ENCODE peak calls at places on chromosomes 5 and 9, in ten cellular contexts. G is pancreas; Y is effector memory CD4-positive, alpha-beta T cell; N is aorta; A is brain microvascular endothelial cell; P is left lung; U is tibial artery; M is GM23338; O is WERI-Rb-1; L is mesendoderm. K is an unnamed sample.

GRCh38 chr5:39399135-39400036 is 25.4 kb downstream of the DAB2 start:
- DNase-seq in G (no peak), Y (no peak), N (no peak), A (peak), P (no peak), U (no peak), M (peak), O (no peak), L (peak), K (no peak)

GRCh38 chr9:131734165-131734610 is 5.7 kb downstream of the RAPGEF1 start:
- DNase-seq in G (no peak), Y (peak), N (peak), A (no peak), P (no peak), U (no peak), M (no peak), O (no peak), L (no peak), K (peak)

GRCh38 chr5:147037517-147038205 is 159.1 kb upstream of the PPP2R2B start:
- DNase-seq in G (no peak), Y (no peak), N (no peak), A (peak), P (no peak), U (no peak), M (no peak), O (no peak), L (no peak), K (no peak)

GRCh38 chr5:54480296-54480695 is 24.8 kb downstream of the HSPB3 start:
- DNase-seq in G (no peak), Y (no peak), N (no peak), A (no peak), P (no peak), U (no peak), M (no peak), O (no peak), L (no peak), K (no peak)

GRCh38 chr5:135038202-135038828 is 4.3 kb upstream of the PITX1 start:
- DNase-seq in G (no peak), Y (no peak), N (no peak), A (no peak), P (no peak), U (no peak), M (peak), O (no peak), L (no peak), K (no peak)

GRCh38 chr5:148268556-148268955 is at the start of gene SPINK13:
- DNase-seq in G (no peak), Y (no peak), N (no peak), A (peak), P (no peak), U (no peak), M (no peak), O (no peak), L (peak), K (no peak)

GRCh38 chr5:151451626-151452520 is 4.5 kb downstream of the SLC36A1 start:
- DNase-seq in G (no peak), Y (no peak), N (no peak), A (peak), P (no peak), U (no peak), M (no peak), O (no peak), L (no peak), K (no peak)

GRCh38 chr9:130627051-130627450 is 37.3 kb upstream of the PRDM12 start:
- DNase-seq in G (no peak), Y (no peak), N (peak), A (no peak), P (no peak), U (peak), M (no peak), O (no peak), L (no peak), K (no peak)

GRCh38 chr5:93929146-93929545 is 187.7 kb upstream of the POU5F2 start:
- DNase-seq in G (no peak), Y (no peak), N (no peak), A (peak), P (no peak), U (no peak), M (no peak), O (no peak), L (no peak), K (no peak)

GRCh38 chr5:73171495-73171894 is 1.5 kb upstream of the TMEM174 start:
- DNase-seq in G (no peak), Y (no peak), N (no peak), A (no peak), P (no peak), U (no peak), M (no peak), O (no peak), L (peak), K (no peak)

GRCh38 chr9:70232476-70232875 is 26.3 kb upstream of the SMC5 start:
- DNase-seq in G (no peak), Y (no peak), N (no peak), A (no peak), P (no peak), U (no peak), M (no peak), O (peak), L (peak), K (no peak)

GRCh38 chr5:176383961-176384360 is 4.4 kb downstream of the NOP16 start:
- DNase-seq in G (no peak), Y (no peak), N (no peak), A (no peak), P (no peak), U (no peak), M (no peak), O (no peak), L (no peak), K (no peak)

GRCh38 chr5:44875661-44876250 is 67.0 kb downstream of the MRPS30 start:
- DNase-seq in G (no peak), Y (no peak), N (no peak), A (no peak), P (no peak), U (no peak), M (peak), O (no peak), L (peak), K (no peak)

GRCh38 chr9:70874451-70874850 is 247.0 kb downstream of the TRPM3 start:
- DNase-seq in G (no peak), Y (no peak), N (no peak), A (no peak), P (no peak), U (no peak), M (no peak), O (no peak), L (no peak), K (no peak)

GRCh38 chr5:161863259-161863658 is 15.3 kb downstream of the GABRA1 start:
- DNase-seq in G (no peak), Y (no peak), N (no peak), A (no peak), P (no peak), U (no peak), M (no peak), O (no peak), L (no peak), K (no peak)

GRCh38 chr9:126763130-126763764 is 41.6 kb upstream of the ZBTB43 start:
- DNase-seq in G (no peak), Y (no peak), N (no peak), A (no peak), P (no peak), U (no peak), M (peak), O (no peak), L (peak), K (no peak)

GRCh38 chr5:74328221-74328630 is 312.3 kb downstream of the ENC1 start:
- DNase-seq in G (no peak), Y (no peak), N (no peak), A (no peak), P (no peak), U (no peak), M (no peak), O (no peak), L (no peak), K (no peak)

GRCh38 chr5:149771216-149771973 is 41.3 kb downstream of the PPARGC1B start:
- DNase-seq in G (no peak), Y (no peak), N (no peak), A (no peak), P (no peak), U (no peak), M (peak), O (no peak), L (no peak), K (no peak)

GRCh38 chr5:76715734-76716455 is at the start of gene F2R:
- DNase-seq in G (peak), Y (peak), N (peak), A (peak), P (peak), U (peak), M (peak), O (peak), L (peak), K (peak)

GRCh38 chr5:158837908-158838307 is 261.8 kb downstream of the EBF1 start:
- DNase-seq in G (no peak), Y (no peak), N (peak), A (no peak), P (no peak), U (peak), M (no peak), O (no peak), L (no peak), K (no peak)

GRCh38 chr5:31347558-31347905 is 154.0 kb downstream of the CDH6 start:
- DNase-seq in G (no peak), Y (no peak), N (no peak), A (no peak), P (no peak), U (no peak), M (no peak), O (no peak), L (no peak), K (no peak)

GRCh38 chr5:173488144-173488543 is 128.3 kb downstream of the BOD1 start:
- DNase-seq in G (no peak), Y (no peak), N (no peak), A (no peak), P (no peak), U (peak), M (no peak), O (no peak), L (no peak), K (no peak)

GRCh38 chr9:91160599-91161464 is 200.9 kb downstream of the AUH start:
- DNase-seq in G (no peak), Y (no peak), N (no peak), A (no peak), P (no peak), U (no peak), M (no peak), O (no peak), L (no peak), K (no peak)

GRCh38 chr9:91162784-91163440 is 198.8 kb downstream of the AUH start:
- DNase-seq in G (no peak), Y (no peak), N (peak), A (no peak), P (peak), U (peak), M (no peak), O (no peak), L (peak), K (no peak)

GRCh38 chr9:91163441-91163772 is 198.3 kb downstream of the AUH start:
- DNase-seq in G (no peak), Y (no peak), N (no peak), A (no peak), P (no peak), U (no peak), M (no peak), O (no peak), L (no peak), K (no peak)

GRCh38 chr9:91161465-91162275 is 200.0 kb downstream of the AUH start:
- DNase-seq in G (no peak), Y (no peak), N (no peak), A (no peak), P (no peak), U (no peak), M (no peak), O (no peak), L (no peak), K (no peak)

DNA sequence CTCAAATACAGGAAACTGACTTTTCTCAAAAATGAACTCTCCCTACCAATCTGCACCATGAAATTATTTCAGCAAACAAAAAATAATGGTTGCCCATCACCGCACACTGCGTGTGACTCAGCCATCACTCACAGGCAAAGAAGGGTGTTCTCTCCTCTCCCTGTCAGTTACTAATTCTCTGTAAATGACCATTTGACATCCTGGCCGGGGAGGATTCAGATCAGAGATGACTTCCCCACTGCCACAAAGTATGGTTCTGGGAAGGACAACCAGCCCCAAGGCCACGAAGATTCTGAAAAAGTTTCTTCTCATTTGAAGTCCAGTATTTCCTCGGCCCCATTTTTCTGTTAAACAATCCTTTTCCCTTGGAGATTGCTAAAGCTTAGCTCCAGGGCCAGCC is 199.4 kb downstream of the AUH start:
- DNase-seq in G (no peak), Y (no peak), N (no peak), A (peak), P (no peak), U (peak), M (no peak), O (no peak), L (no peak), K (no peak)
- H3K27ac ChIP-seq in G (no peak), Y (no peak), N (no peak), A (peak), P (peak), U (no peak), M (no peak), O (no peak), L (no peak), K (peak)

GRCh38 chr9:33112099-33112498 is 35.6 kb upstream of the SMU1 start:
- DNase-seq in G (no peak), Y (no peak), N (no peak), A (no peak), P (no peak), U (no peak), M (no peak), O (no peak), L (no peak), K (no peak)

GRCh38 chr9:33116855-33117254 is 40.4 kb upstream of the SMU1 start:
- DNase-seq in G (no peak), Y (no peak), N (no peak), A (no peak), P (no peak), U (peak), M (no peak), O (no peak), L (no peak), K (no peak)

GRCh38 chr9:33111621-33112020 is 35.1 kb upstream of the SMU1 start:
- DNase-seq in G (no peak), Y (no peak), N (no peak), A (no peak), P (no peak), U (no peak), M (peak), O (no peak), L (no peak), K (no peak)

GRCh38 chr9:33114746-33115145 is 38.3 kb upstream of the SMU1 start:
- DNase-seq in G (no peak), Y (no peak), N (no peak), A (no peak), P (no peak), U (peak), M (no peak), O (no peak), L (no peak), K (no peak)

GRCh38 chr9:33113799-33114547 is 37.5 kb upstream of the SMU1 start:
- DNase-seq in G (no peak), Y (no peak), N (no peak), A (no peak), P (no peak), U (peak), M (no peak), O (no peak), L (no peak), K (no peak)
- H3K4me3 ChIP-seq in G (no peak), Y (no peak), N (no peak), A (no peak), P (no peak), U (no peak), M (no peak), O (no peak), L (no peak), K (no peak)

DNA sequence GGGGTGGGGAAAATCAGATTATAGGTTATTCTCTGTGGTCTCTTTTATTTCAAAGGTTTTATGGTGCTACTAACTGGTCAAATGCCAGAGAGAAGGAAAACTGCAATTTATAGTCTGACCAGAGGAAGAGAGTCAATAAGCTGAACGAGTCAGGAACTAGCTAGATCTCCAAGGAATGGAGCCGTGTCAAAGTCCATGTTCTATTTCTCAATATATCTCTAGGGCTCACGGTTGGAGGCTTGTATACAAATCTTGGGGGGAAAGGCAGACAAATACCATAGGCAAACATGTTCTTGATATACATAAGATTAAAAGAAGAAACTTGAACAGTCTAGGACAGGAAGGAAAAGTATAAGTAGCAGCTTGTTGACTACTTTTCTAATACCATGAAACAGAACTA is 627.1 kb downstream of the PDE4D start:
- DNase-seq in G (no peak), Y (no peak), N (no peak), A (no peak), P (no peak), U (no peak), M (no peak), O (no peak), L (no peak), K (no peak)
- H3K27ac ChIP-seq in G (no peak), Y (no peak), N (no peak), A (no peak), P (no peak), U (no peak), M (no peak), O (no peak), L (no peak), K (no peak)

GRCh38 chr9:107735821-107736220 is 246.3 kb upstream of the KLF4 start:
- DNase-seq in G (no peak), Y (no peak), N (no peak), A (no peak), P (no peak), U (no peak), M (no peak), O (no peak), L (no peak), K (no peak)

GRCh38 chr9:107732781-107733529 is 243.4 kb upstream of the KLF4 start:
- DNase-seq in G (peak), Y (no peak), N (peak), A (no peak), P (no peak), U (peak), M (no peak), O (no peak), L (no peak), K (no peak)

GRCh38 chr9:107731115-107731762 is 241.7 kb upstream of the KLF4 start:
- DNase-seq in G (no peak), Y (no peak), N (no peak), A (no peak), P (no peak), U (no peak), M (no peak), O (no peak), L (no peak), K (no peak)

GRCh38 chr9:107734231-107735014 is 244.9 kb upstream of the KLF4 start:
- DNase-seq in G (no peak), Y (no peak), N (peak), A (no peak), P (peak), U (peak), M (no peak), O (no peak), L (no peak), K (no peak)

GRCh38 chr9:107733530-107733907 is 243.9 kb upstream of the KLF4 start:
- DNase-seq in G (no peak), Y (no peak), N (peak), A (no peak), P (no peak), U (peak), M (no peak), O (no peak), L (no peak), K (no peak)
- H3K4me3 ChIP-seq in G (no peak), Y (no peak), N (no peak), A (no peak), P (no peak), U (peak), M (no peak), O (no peak), L (no peak), K (no peak)

GRCh38 chr5:62576570-62577172 is 1.9 kb upstream of the LRRC70 start:
- DNase-seq in G (no peak), Y (no peak), N (no peak), A (no peak), P (no peak), U (no peak), M (no peak), O (no peak), L (no peak), K (no peak)

GRCh38 chr5:62577488-62577887 is 1.1 kb upstream of the LRRC70 start:
- DNase-seq in G (no peak), Y (no peak), N (no peak), A (no peak), P (no peak), U (no peak), M (no peak), O (no peak), L (no peak), K (no peak)

GRCh38 chr5:62582198-62582597 is 3.6 kb downstream of the LRRC70 start:
- DNase-seq in G (no peak), Y (no peak), N (no peak), A (no peak), P (no peak), U (no peak), M (peak), O (no peak), L (no peak), K (no peak)

GRCh38 chr5:62578540-62578939 is at the start of gene LRRC70:
- DNase-seq in G (no peak), Y (no peak), N (no peak), A (peak), P (no peak), U (no peak), M (peak), O (no peak), L (peak), K (no peak)

DNA sequence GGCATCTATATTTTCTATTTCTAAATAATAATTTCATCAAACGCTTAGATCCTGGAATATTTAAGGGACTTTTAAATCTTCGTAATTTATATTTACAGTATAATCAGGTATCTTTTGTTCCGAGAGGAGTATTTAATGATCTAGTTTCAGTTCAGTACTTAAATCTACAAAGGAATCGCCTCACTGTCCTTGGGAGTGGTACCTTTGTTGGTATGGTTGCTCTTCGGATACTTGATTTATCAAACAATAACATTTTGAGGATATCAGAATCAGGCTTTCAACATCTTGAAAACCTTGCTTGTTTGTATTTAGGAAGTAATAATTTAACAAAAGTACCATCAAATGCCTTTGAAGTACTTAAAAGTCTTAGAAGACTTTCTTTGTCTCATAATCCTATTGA is 1.1 kb downstream of the LRRC70 start:
- DNase-seq in G (no peak), Y (no peak), N (no peak), A (no peak), P (no peak), U (no peak), M (no peak), O (no peak), L (no peak), K (no peak)
- H3K27ac ChIP-seq in G (no peak), Y (no peak), N (no peak), A (no peak), P (peak), U (no peak), M (no peak), O (no peak), L (no peak), K (no peak)

DNA sequence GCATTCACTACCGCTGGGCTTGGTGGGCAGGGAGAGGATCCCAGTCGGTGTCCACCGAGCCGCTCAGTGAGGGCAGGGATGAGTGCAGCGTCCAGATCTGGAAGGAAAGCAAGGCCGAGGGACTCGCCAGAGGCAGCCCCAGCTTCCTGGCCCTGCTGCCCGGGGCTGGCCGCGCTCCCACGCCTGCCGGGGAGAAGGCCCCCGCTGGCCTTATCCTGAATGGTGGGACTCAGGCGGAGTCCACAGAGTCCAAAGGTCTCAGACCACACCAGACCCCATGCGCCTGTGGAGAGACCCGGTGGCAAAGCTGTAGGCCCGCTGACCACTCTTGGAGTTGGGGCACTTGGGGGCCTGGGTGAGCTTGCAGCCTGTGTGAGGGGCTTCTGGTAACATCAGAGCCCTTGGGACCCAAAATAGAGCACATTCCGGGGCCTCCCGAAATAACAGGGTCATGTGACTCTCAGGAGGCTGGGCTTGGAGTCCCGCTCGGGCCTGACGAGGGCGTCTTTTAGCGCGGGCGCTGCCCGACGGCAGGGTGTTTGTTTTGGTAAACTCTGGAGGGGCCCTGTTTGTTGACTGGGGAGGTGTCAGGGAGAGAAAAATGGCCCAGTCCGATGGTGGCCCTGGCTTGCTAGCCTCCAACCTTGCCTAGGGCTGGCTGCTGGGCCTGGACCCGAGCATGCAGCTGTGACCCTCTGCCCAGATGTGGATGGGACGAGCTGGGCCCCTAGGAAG is 2.8 kb downstream of the RXRA start:
- DNase-seq in G (no peak), Y (no peak), N (peak), A (no peak), P (peak), U (peak), M (no peak), O (no peak), L (no peak), K (no peak)
- H3K4me3 ChIP-seq in G (peak), Y (no peak), N (peak), A (peak), P (peak), U (peak), M (no peak), O (peak), L (no peak), K (no peak)

K was measured in CD8-positive, alpha-beta memory T cell.